ENCODE peak calls at places on chromosomes 11 and 22, in ten cellular contexts. P is spleen; I is head of caudate nucleus; F is lung; H is cardiac muscle cell; W is stimulated activated CD4-positive, alpha-beta T cell treated with anti-CD3 and anti-CD28 coated beads, Interleukin-1b, Interleukin-23, amount 100 ng/mL, for 4 hours; Q is IMR-90; Y is stimulated activated CD8-positive, alpha-beta memory T cell treated with anti-CD3 and anti-CD28 coated beads, Interleukin-7, amount 100 ng/mL, for 1 hour; T is anterior cingulate cortex; C is RWPE1. L is an unnamed sample.

GRCh38 chr11:14748093-14748492 is 104.5 kb downstream of the PDE3B start:
- DNase-seq in P (no peak), I (no peak), F (no peak), H (no peak), W (no peak), Q (no peak), Y (no peak), T (no peak), C (no peak), L (no peak)

GRCh38 chr11:75022759-75023396 is 34.1 kb downstream of the NEU3 start:
- DNase-seq in P (peak), I (peak), F (peak), H (peak), W (peak), Q (peak), Y (peak), T (peak), C (peak), L (no peak)

GRCh38 chr11:130214861-130215530 is 55.4 kb downstream of the ST14 start:
- DNase-seq in P (no peak), I (peak), F (peak), H (no peak), W (no peak), Q (no peak), Y (no peak), T (no peak), C (no peak), L (no peak)

GRCh38 chr11:762421-763072 is 14.7 kb downstream of the GATD1 start:
- DNase-seq in P (peak), I (peak), F (peak), H (peak), W (no peak), Q (peak), Y (no peak), T (no peak), C (peak), L (peak)

GRCh38 chr11:67416416-67417335 is 1.2 kb downstream of the CARNS1 start:
- DNase-seq in P (peak), I (no peak), F (peak), H (peak), W (no peak), Q (no peak), Y (peak), T (no peak), C (no peak), L (no peak)

GRCh38 chr11:70758206-70758605 is 359.9 kb downstream of the CTTN start:
- DNase-seq in P (peak), I (peak), F (no peak), H (no peak), W (no peak), Q (no peak), Y (no peak), T (no peak), C (no peak), L (no peak)

GRCh38 chr11:132126973-132127900 is 756.8 kb downstream of the NTM start:
- DNase-seq in P (no peak), I (peak), F (peak), H (peak), W (no peak), Q (peak), Y (no peak), T (no peak), C (peak), L (no peak)

GRCh38 chr11:61357233-61357893 is 4.3 kb downstream of the CYB561A3 start:
- DNase-seq in P (peak), I (no peak), F (no peak), H (no peak), W (no peak), Q (no peak), Y (no peak), T (no peak), C (no peak), L (no peak)

GRCh38 chr22:43152355-43153071 is 1.2 kb downstream of the TSPO start:
- DNase-seq in P (peak), I (peak), F (peak), H (peak), W (peak), Q (peak), Y (no peak), T (no peak), C (peak), L (peak)

GRCh38 chr11:96215826-96216225 is 127.2 kb downstream of the MAML2 start:
- DNase-seq in P (no peak), I (no peak), F (no peak), H (no peak), W (no peak), Q (no peak), Y (no peak), T (no peak), C (no peak), L (no peak)

GRCh38 chr11:59172345-59173079 is 580 bp downstream of the DTX4 start:
- DNase-seq in P (peak), I (no peak), F (peak), H (peak), W (peak), Q (no peak), Y (no peak), T (no peak), C (no peak), L (no peak)

GRCh38 chr11:8757533-8757932 is 74.9 kb downstream of the RPL27A start:
- DNase-seq in P (no peak), I (no peak), F (no peak), H (no peak), W (no peak), Q (no peak), Y (no peak), T (no peak), C (no peak), L (no peak)

GRCh38 chr11:21476588-21476987 is 716.3 kb upstream of the ANO5 start:
- DNase-seq in P (no peak), I (no peak), F (no peak), H (no peak), W (no peak), Q (no peak), Y (no peak), T (no peak), C (no peak), L (no peak)

GRCh38 chr11:68457898-68458249 is 2.7 kb upstream of the PPP6R3 start:
- DNase-seq in P (peak), I (peak), F (no peak), H (no peak), W (no peak), Q (no peak), Y (no peak), T (no peak), C (no peak), L (no peak)

GRCh38 chr11:12639388-12639787 is 34.8 kb upstream of the TEAD1 start:
- DNase-seq in P (no peak), I (no peak), F (no peak), H (no peak), W (no peak), Q (no peak), Y (no peak), T (no peak), C (no peak), L (no peak)

GRCh38 chr11:111743700-111744099 is 22.5 kb downstream of the PPP2R1B start:
- DNase-seq in P (no peak), I (no peak), F (no peak), H (no peak), W (no peak), Q (no peak), Y (no peak), T (no peak), C (no peak), L (no peak)

GRCh38 chr11:28581286-28582242 is 473.4 kb downstream of the METTL15 start:
- DNase-seq in P (no peak), I (no peak), F (no peak), H (peak), W (no peak), Q (peak), Y (no peak), T (no peak), C (no peak), L (no peak)

GRCh38 chr11:63940786-63941185 is 2.0 kb downstream of the NAA40 start:
- DNase-seq in P (no peak), I (no peak), F (no peak), H (no peak), W (no peak), Q (no peak), Y (no peak), T (no peak), C (no peak), L (no peak)

GRCh38 chr11:63944987-63945386 is 6.2 kb downstream of the NAA40 start:
- DNase-seq in P (no peak), I (no peak), F (no peak), H (no peak), W (no peak), Q (no peak), Y (no peak), T (no peak), C (no peak), L (no peak)

GRCh38 chr22:20591295-20591645 is 83.9 kb downstream of the MED15 start:
- DNase-seq in P (peak), I (no peak), F (no peak), H (no peak), W (no peak), Q (no peak), Y (no peak), T (no peak), C (no peak), L (peak)

GRCh38 chr11:129302386-129303101 is 73.1 kb upstream of the BARX2 start:
- DNase-seq in P (no peak), I (no peak), F (no peak), H (no peak), W (no peak), Q (no peak), Y (no peak), T (no peak), C (no peak), L (no peak)

GRCh38 chr11:75248924-75249256 is 8.3 kb downstream of the TPBGL start:
- DNase-seq in P (peak), I (no peak), F (no peak), H (no peak), W (no peak), Q (no peak), Y (no peak), T (no peak), C (no peak), L (no peak)

GRCh38 chr11:88631497-88631896 is 294.0 kb upstream of the CTSC start:
- DNase-seq in P (no peak), I (no peak), F (no peak), H (no peak), W (no peak), Q (peak), Y (no peak), T (no peak), C (peak), L (no peak)

GRCh38 chr22:25013634-25014033 is 61.1 kb downstream of the KIAA1671 start:
- DNase-seq in P (no peak), I (no peak), F (no peak), H (no peak), W (no peak), Q (no peak), Y (no peak), T (no peak), C (peak), L (no peak)

L was measured in RWPE2.